ENCODE peak calls at places on chromosome 11, in six cellular contexts. C, F, P, Y, A and N are unnamed samples.
A peak's percentile ranks its signal among the peaks of the same experiment; 100 is the strongest.

GRCh38 chr11:68673291-68673930 is 10.9 kb upstream of the GAL start:
- DNase-seq in C (no peak), F (no peak), P (no peak), Y (no peak), A (no peak), N (peak; percentile 31)

GRCh38 chr11:64715756-64716470 is 7.1 kb downstream of the NRXN2 start:
- DNase-seq in C (no peak), F (no peak), P (no peak), Y (no peak), A (no peak), N (no peak)

GRCh38 chr11:67179892-67180490 is 60.9 kb downstream of the KDM2A start:
- DNase-seq in C (no peak), F (no peak), P (peak; percentile 17), Y (no peak), A (no peak), N (no peak)

GRCh38 chr11:117328414-117329010 is 858 bp downstream of the CEP164 start:
- DNase-seq in C (no peak), F (no peak), P (peak; percentile 55), Y (no peak), A (peak; percentile 64), N (peak; percentile 24)

GRCh38 chr11:8224161-8224591 is 39.5 kb downstream of the LMO1 start:
- DNase-seq in C (no peak), F (no peak), P (no peak), Y (no peak), A (no peak), N (no peak)

GRCh38 chr11:1292644-1293618 is 16.5 kb downstream of the TOLLIP start:
- DNase-seq in C (no peak), F (no peak), P (no peak), Y (no peak), A (no peak), N (no peak)

GRCh38 chr11:1401656-1402221 is 12.0 kb downstream of the BRSK2 start:
- DNase-seq in C (no peak), F (peak; percentile 30), P (peak; percentile 94), Y (no peak), A (peak; percentile 71), N (peak; percentile 89)

GRCh38 chr11:95108671-95109551 is 19.3 kb downstream of the ENDOD1 start:
- DNase-seq in C (no peak), F (no peak), P (no peak), Y (no peak), A (peak; percentile 92), N (no peak)

GRCh38 chr11:128334311-128335044 is 252.9 kb downstream of the ETS1 start:
- DNase-seq in C (no peak), F (peak; percentile 79), P (no peak), Y (no peak), A (no peak), N (no peak)

GRCh38 chr11:35791088-35791958 is 128.7 kb downstream of the TRIM44 start:
- DNase-seq in C (no peak), F (no peak), P (peak; percentile 45), Y (no peak), A (peak; percentile 14), N (no peak)

GRCh38 chr11:19163627-19164026 is 38.2 kb downstream of the CSRP3 start:
- DNase-seq in C (no peak), F (no peak), P (no peak), Y (no peak), A (peak; percentile 38), N (no peak)

GRCh38 chr11:17224727-17225126 is 16.9 kb upstream of the PIK3C2A start:
- DNase-seq in C (no peak), F (no peak), P (no peak), Y (no peak), A (no peak), N (no peak)

GRCh38 chr11:132312616-132313210 is 942.3 kb downstream of the NTM start:
- DNase-seq in C (no peak), F (no peak), P (peak; percentile 65), Y (no peak), A (peak; percentile 5), N (no peak)

GRCh38 chr11:75425422-75425821 is 7.6 kb downstream of the KLHL35 start:
- DNase-seq in C (no peak), F (no peak), P (peak; percentile 56), Y (no peak), A (peak; percentile 36), N (peak; percentile 48)

GRCh38 chr11:44110231-44110679 is 14.8 kb downstream of the EXT2 start:
- DNase-seq in C (no peak), F (peak; percentile 47), P (peak; percentile 65), Y (no peak), A (peak; percentile 75), N (peak; percentile 65)

GRCh38 chr11:57354699-57355098 is 16.5 kb downstream of the P2RX3 start:
- DNase-seq in C (no peak), F (no peak), P (no peak), Y (no peak), A (no peak), N (no peak)

GRCh38 chr11:125465254-125465653 is 30.8 kb downstream of the FEZ1 start:
- DNase-seq in C (no peak), F (no peak), P (no peak), Y (no peak), A (no peak), N (no peak)

GRCh38 chr11:37006563-37006962 is 408.5 kb upstream of the RAG2 start:
- DNase-seq in C (no peak), F (no peak), P (no peak), Y (no peak), A (no peak), N (no peak)

GRCh38 chr11:36037031-36037430 is 93.2 kb downstream of the LDLRAD3 start:
- DNase-seq in C (no peak), F (no peak), P (no peak), Y (no peak), A (no peak), N (peak; percentile 41)

GRCh38 chr11:120563698-120564572 is 52.4 kb downstream of the GRIK4 start:
- DNase-seq in C (no peak), F (no peak), P (no peak), Y (no peak), A (no peak), N (no peak)

GRCh38 chr11:122600290-122600689 is 55.2 kb upstream of the UBASH3B start:
- DNase-seq in C (no peak), F (no peak), P (no peak), Y (no peak), A (no peak), N (no peak)
- TF ChIP-seq JUND in C (no peak), F (no peak), P (no peak), Y (no peak), A (no peak), N (no peak)

GRCh38 chr11:122817121-122817520 is 21.2 kb upstream of the CRTAM start:
- DNase-seq in C (peak; percentile 63), F (no peak), P (no peak), Y (no peak), A (no peak), N (peak; percentile 83)
- TF ChIP-seq JUND in C (peak; percentile 46), F (no peak), P (no peak), Y (no peak), A (no peak), N (no peak)

DNA sequence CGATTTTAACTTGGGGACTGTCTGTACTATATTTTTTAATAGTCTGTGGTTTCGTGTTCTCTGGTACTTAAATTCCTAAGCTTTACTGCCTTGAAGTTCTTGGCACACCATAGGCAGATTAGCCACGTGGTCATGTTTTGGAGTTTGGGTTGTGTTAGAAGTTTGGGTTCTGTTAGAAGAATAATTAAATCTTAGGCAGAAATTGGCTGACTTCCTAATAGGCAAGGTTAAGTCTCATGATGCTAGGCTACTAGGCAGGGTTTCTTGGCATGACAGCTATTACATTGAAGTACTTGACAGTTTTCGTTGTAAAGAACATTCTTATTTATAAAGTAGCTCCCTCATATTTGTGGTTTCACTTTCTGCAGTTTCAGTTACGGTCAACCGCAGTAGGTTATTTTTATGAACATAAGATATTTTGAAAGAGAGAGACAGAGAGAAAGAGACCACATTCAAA is 30.0 kb upstream of the MMP7 start:
- DNase-seq in C (no peak), F (no peak), P (no peak), Y (peak; percentile 84), A (no peak), N (peak; percentile 33)
- TF ChIP-seq JUND in C (no peak), F (no peak), P (no peak), Y (no peak), A (no peak), N (no peak)

DNA sequence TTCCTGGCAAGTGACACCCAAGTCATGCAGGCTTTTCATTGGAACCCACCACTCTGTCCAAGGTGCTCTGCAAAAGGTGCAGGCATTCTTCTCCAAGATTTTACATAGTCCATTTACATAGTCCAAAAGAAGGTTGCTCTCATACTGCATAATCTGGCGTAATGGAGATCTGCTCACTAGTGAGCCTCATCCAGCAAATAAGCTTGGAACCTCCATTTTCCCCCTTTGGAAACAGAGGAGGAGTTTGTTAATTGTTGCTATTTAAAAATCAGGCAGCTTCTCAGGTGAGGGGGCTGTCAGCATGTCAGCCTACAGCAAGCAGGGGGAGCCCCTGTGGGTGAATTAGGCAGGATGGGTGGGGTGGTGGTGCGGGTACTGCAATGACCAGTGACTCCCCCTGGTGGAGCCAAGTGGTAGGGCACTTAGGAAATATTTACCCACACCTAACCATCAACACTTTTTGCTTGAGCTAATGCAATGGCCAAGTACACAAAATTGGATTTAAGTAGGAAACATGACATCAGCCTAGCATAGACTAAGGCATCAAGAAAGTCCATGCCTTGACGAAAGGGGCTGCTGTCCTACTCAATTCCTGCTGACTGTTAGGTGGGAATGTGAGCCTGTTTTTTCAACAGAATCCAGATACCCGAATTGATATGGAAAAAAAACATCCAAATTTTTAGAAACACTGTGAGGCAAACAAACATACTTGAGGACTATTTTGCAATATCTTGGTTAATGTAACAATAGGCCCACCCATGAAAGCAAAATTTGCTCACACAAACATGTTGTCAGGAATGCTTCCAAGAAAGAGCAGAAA is 64.5 kb downstream of the AMBRA1 start:
- DNase-seq in C (peak; percentile 49), F (peak; percentile 55), P (peak; percentile 83), Y (no peak), A (peak; percentile 81), N (peak; percentile 69)
- TF ChIP-seq JUND in C (no peak), F (no peak), P (no peak), Y (peak; percentile 7), A (peak; percentile 19), N (no peak)

GRCh38 chr11:121613724-121614123 is 161.0 kb upstream of the SORL1-AS1 start:
- DNase-seq in C (no peak), F (no peak), P (no peak), Y (no peak), A (no peak), N (no peak)
- TF ChIP-seq JUND in C (no peak), F (no peak), P (no peak), Y (no peak), A (no peak), N (no peak)